ENCODE peak calls at places on chromosomes 16 and 17, in four cellular contexts. E, W, F and J are unnamed samples.

GRCh38 chr17:57953703-57954420 is 1.4 kb downstream of the CUEDC1 start:
- DNase-seq in E (no peak), W (no peak), F (no peak), J (no peak)

GRCh38 chr16:19131809-19132777 is 18.3 kb downstream of the ITPRIPL2 start:
- DNase-seq in E (no peak), W (no peak), F (no peak), J (no peak)

GRCh38 chr17:33294994-33295393 is 1.9 kb upstream of the ASIC2 start:
- DNase-seq in W (no peak), F (no peak), E (no peak), J (no peak)

GRCh38 chr16:48537275-48537674 is 72.7 kb downstream of the N4BP1 start:
- DNase-seq in F (no peak), W (no peak), E (no peak), J (no peak)

GRCh38 chr17:35243459-35244204 is 760 bp downstream of the SLFN5 start:
- DNase-seq in E (no peak), W (no peak), F (no peak), J (no peak)

GRCh38 chr17:36657390-36657762 is 56.0 kb downstream of the MRM1 start:
- DNase-seq in W (no peak), F (no peak), E (no peak), J (no peak)

GRCh38 chr16:90018297-90019200 is 707 bp downstream of the DBNDD1 start:
- DNase-seq in F (no peak), E (peak; percentile 34), W (no peak), J (no peak)

GRCh38 chr17:70013911-70014310 is 61.1 kb upstream of the KCNJ16 start:
- DNase-seq in F (no peak), E (no peak), W (no peak), J (no peak)

GRCh38 chr17:75501378-75502071 is 13.8 kb downstream of the CASKIN2 start:
- DNase-seq in F (no peak), E (no peak), W (no peak), J (no peak)

GRCh38 chr16:63975669-63976068 is 1146.2 kb downstream of the CDH11 start:
- DNase-seq in E (no peak), W (no peak), F (no peak), J (no peak)

GRCh38 chr17:40451420-40451819 is 8.2 kb downstream of the IGFBP4 start:
- DNase-seq in F (no peak), W (no peak), E (no peak), J (no peak)

GRCh38 chr16:72939247-72939646 is 108.7 kb downstream of the ZFHX3 start:
- DNase-seq in E (no peak), W (no peak), F (no peak), J (no peak)
- TF ChIP-seq SPI1 in E (no peak), W (no peak), F (no peak), J (no peak)

GRCh38 chr17:78674156-78674555 is 97.0 kb upstream of the DNAH17 start:
- DNase-seq in E (no peak), W (no peak), F (no peak), J (no peak)

GRCh38 chr17:78675316-78675616 is 98.1 kb upstream of the DNAH17 start:
- DNase-seq in W (no peak), E (no peak), F (no peak), J (no peak)

GRCh38 chr17:78673395-78673794 is 96.2 kb upstream of the DNAH17 start:
- DNase-seq in E (no peak), W (no peak), F (no peak), J (no peak)

GRCh38 chr17:78675836-78676235 is 98.6 kb upstream of the DNAH17 start:
- DNase-seq in W (no peak), E (no peak), F (no peak), J (no peak)

DNA sequence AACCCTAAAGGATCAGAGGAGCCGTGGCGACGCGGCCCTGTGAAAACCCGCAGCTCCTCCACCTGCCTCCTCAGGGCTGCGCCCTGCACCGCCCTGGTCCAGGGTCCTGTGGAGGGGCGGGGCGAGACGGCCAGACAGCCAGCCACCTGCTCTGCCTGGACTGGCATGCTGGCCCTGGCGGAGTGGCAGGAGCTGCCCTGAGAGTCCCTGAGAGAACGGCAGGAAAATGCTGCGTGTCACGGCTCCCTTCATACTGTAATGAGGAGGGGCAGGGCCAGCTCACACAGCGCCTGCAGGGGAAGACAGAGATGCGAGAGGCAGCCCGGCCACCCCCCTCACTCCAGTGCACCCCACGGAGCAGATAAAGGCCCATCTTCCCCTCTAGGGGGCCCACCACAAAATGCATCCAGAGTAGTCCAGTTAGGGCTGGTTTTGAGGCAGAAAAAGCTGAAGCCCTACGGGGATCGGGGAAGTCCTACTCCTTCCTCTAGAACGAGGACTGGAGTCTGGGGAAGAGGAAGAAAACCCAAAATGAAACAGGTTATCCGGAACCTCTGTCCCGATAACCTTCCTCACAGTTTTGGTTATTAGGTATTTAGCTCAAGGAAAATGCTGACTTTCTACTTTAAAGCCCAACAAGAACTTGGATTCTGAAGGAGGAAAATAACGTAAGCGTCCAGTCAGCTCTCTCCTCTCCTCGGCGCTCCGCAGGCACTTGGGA is 97.6 kb upstream of the DNAH17 start:
- DNase-seq in E (peak; percentile 32), W (no peak), F (no peak), J (no peak)
- TF ChIP-seq SPI1 in E (no peak), W (no peak), F (no peak), J (no peak)

GRCh38 chr16:24054649-24055560 is 201.2 kb upstream of the CACNG3 start:
- DNase-seq in F (no peak), E (no peak), W (no peak), J (no peak)
- TF ChIP-seq SPI1 in F (no peak), E (no peak), W (no peak), J (no peak)

GRCh38 chr17:53792997-53793396 is 29.7 kb upstream of the KIF2B start:
- DNase-seq in F (no peak), E (no peak), W (no peak), J (no peak)

GRCh38 chr17:53794875-53795274 is 27.9 kb upstream of the KIF2B start:
- DNase-seq in W (no peak), F (no peak), E (no peak), J (no peak)

GRCh38 chr17:53792451-53792850 is 30.3 kb upstream of the KIF2B start:
- DNase-seq in F (no peak), E (no peak), W (no peak), J (no peak)

GRCh38 chr17:53796642-53797041 is 26.1 kb upstream of the KIF2B start:
- DNase-seq in E (no peak), W (no peak), F (no peak), J (no peak)

DNA sequence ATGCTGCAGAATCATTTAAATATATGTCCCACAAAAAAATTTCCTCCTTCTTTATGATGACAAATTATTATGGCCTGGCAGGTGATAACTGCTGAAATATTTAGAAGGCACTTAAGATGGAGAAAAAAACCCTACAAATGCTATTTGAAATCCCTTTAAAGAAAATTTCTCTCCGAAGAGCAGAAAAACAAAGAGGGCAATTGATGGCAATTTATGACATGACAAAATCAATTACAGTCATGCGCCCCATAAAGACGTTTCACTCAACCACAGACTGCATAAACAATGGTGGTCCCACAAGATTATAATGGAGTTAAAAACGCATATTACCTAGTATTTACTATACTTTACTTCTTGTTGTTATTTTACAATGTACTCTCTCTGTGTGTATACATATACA is 25.2 kb upstream of the KIF2B start:
- DNase-seq in W (no peak), E (no peak), F (no peak), J (no peak)
- TF ChIP-seq SPI1 in W (no peak), E (no peak), F (no peak), J (no peak)